ENCODE peak calls at places on chromosomes 7 and 10, in five cellular contexts. R, A, M, N and K are unnamed samples.

GRCh38 chr10:46992794-46993552 is 81.7 kb downstream of the PTPN20 start:
- DNase-seq in R (no peak), A (peak), M (no peak), N (peak), K (no peak)

GRCh38 chr7:80918406-80918805 is 445 bp downstream of the SEMA3C start:
- DNase-seq in R (no peak), A (no peak), M (no peak), N (no peak), K (no peak)

GRCh38 chr10:123517901-123518300 is 148.3 kb upstream of the GPR26 start:
- DNase-seq in R (no peak), A (no peak), M (no peak), N (no peak), K (no peak)

GRCh38 chr10:119608316-119609155 is 11.8 kb upstream of the TIAL1 start:
- DNase-seq in R (no peak), A (peak), M (no peak), N (peak), K (no peak)

GRCh38 chr7:2641406-2642393 is 9.9 kb downstream of the TTYH3 start:
- DNase-seq in R (peak), A (peak), M (no peak), N (peak), K (peak)

GRCh38 chr7:155645652-155646051 is 1.2 kb downstream of the RBM33 start:
- DNase-seq in R (no peak), A (no peak), M (no peak), N (no peak), K (no peak)

GRCh38 chr7:55423277-55423711 is 58.2 kb downstream of the LANCL2 start:
- DNase-seq in R (no peak), A (peak), M (no peak), N (no peak), K (no peak)

GRCh38 chr7:26087321-26088091 is 64.5 kb upstream of the NFE2L3 start:
- DNase-seq in R (no peak), A (no peak), M (no peak), N (no peak), K (no peak)

GRCh38 chr7:1219516-1219915 is 13.2 kb upstream of the UNCX start:
- DNase-seq in R (no peak), A (no peak), M (no peak), N (no peak), K (no peak)

GRCh38 chr7:128940494-128941322 is 3.0 kb downstream of the IRF5 start:
- DNase-seq in R (no peak), A (no peak), M (no peak), N (peak), K (no peak)

GRCh38 chr7:133039614-133040013 is 42.3 kb downstream of the CHCHD3 start:
- DNase-seq in R (no peak), A (no peak), M (no peak), N (no peak), K (no peak)

GRCh38 chr10:22990443-22990842 is 62.6 kb downstream of the ARMC3 start:
- DNase-seq in R (no peak), A (no peak), M (no peak), N (no peak), K (no peak)

GRCh38 chr7:842436-843031 is 10.3 kb downstream of the SUN1 start:
- DNase-seq in R (no peak), A (no peak), M (no peak), N (peak), K (no peak)

GRCh38 chr7:48139461-48139860 is 31.8 kb upstream of the ABCA13 start:
- DNase-seq in R (no peak), A (peak), M (no peak), N (no peak), K (no peak)

GRCh38 chr10:60426425-60426824 is 36.8 kb upstream of the ANK3 start:
- DNase-seq in R (peak), A (peak), M (no peak), N (no peak), K (peak)

GRCh38 chr10:74246495-74246894 is 95.5 kb downstream of the ADK start:
- DNase-seq in R (no peak), A (no peak), M (no peak), N (no peak), K (no peak)

GRCh38 chr10:121058082-121058481 is 206.9 kb downstream of the WDR11 start:
- DNase-seq in R (no peak), A (no peak), M (no peak), N (no peak), K (no peak)

GRCh38 chr7:46809886-46810285 is 772.0 kb downstream of the TNS3 start:
- DNase-seq in R (no peak), A (no peak), M (no peak), N (no peak), K (no peak)

GRCh38 chr10:78381072-78381471 is 347.4 kb downstream of the RPS24 start:
- DNase-seq in R (no peak), A (no peak), M (peak), N (no peak), K (no peak)

GRCh38 chr7:130896898-130897514 is 163.0 kb upstream of the KLF14 start:
- DNase-seq in R (no peak), A (peak), M (peak), N (peak), K (no peak)

GRCh38 chr7:74587435-74588126 is 69.9 kb upstream of the GTF2I start:
- DNase-seq in R (peak), A (peak), M (peak), N (peak), K (peak)

GRCh38 chr7:131581241-131582157 is 25.1 kb upstream of the PODXL start:
- DNase-seq in R (no peak), A (no peak), M (no peak), N (peak), K (no peak)

GRCh38 chr7:7569615-7570014 is 2.9 kb downstream of the MIOS start:
- DNase-seq in R (no peak), A (no peak), M (no peak), N (no peak), K (no peak)
- TF ChIP-seq CTCF in R (no peak), A (no peak), M (no peak), N (no peak), K (no peak)

GRCh38 chr10:5596611-5597341 is 69.6 kb downstream of the ASB13 start:
- DNase-seq in R (no peak), A (no peak), M (no peak), N (peak), K (no peak)

GRCh38 chr10:5601826-5602225 is 64.6 kb downstream of the ASB13 start:
- DNase-seq in R (no peak), A (no peak), M (no peak), N (no peak), K (no peak)

GRCh38 chr10:5598085-5598690 is 68.2 kb downstream of the ASB13 start:
- DNase-seq in R (no peak), A (no peak), M (no peak), N (no peak), K (no peak)

GRCh38 chr10:5600908-5601307 is 65.5 kb downstream of the ASB13 start:
- DNase-seq in R (no peak), A (no peak), M (no peak), N (peak), K (no peak)

GRCh38 chr10:5599613-5600520 is 66.5 kb downstream of the ASB13 start:
- DNase-seq in R (no peak), A (no peak), M (no peak), N (peak), K (no peak)
- H3K4me3 ChIP-seq in R (no peak), A (no peak), M (no peak), N (no peak), K (no peak)

GRCh38 chr10:102375250-102375649 is 20.3 kb upstream of the NFKB2 start:
- DNase-seq in R (no peak), A (no peak), M (no peak), N (no peak), K (no peak)
- TF ChIP-seq CTCF in R (no peak), A (peak), M (peak), N (no peak), K (peak)

DNA sequence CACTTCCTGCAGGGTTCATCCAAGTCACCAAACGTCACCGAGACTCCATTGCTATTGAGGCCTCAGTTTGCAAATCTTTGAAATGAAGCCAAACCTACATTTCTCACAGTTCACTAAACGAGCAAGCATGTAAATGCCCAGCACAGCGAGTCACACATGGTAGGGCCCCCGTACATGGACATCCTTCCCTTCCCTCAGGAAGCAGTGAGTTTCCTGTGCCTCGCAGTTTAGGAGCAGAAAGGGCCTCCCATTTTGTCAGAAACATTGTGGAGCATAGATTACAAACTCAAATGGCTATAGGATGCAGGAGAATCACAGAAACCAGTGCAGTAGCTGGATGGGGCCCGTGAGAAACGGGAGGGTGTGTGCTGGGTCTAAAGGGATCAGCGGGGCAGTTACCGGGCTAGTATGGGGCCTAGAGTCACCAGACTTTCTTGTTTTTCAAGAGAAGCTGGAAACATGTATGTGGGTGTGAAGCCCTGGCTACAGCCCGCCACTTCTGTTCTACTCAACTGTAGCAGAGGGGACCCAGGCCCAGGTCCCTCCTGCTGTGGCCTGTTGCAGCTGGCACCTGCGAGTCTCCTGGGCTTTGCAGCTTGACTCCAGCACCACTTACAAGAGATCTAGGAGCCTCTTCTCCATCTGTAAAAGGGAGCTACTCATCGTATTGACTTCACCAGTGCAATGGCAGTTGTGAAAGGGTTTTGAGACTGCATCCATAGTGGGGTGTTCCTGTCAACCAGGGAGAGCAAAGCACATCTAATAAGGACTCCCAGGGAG is 14.2 kb upstream of the SLC18A3 start:
- DNase-seq in R (no peak), A (peak), M (no peak), N (no peak), K (no peak)
- H3K4me3 ChIP-seq in R (no peak), A (no peak), M (no peak), N (no peak), K (no peak)

GRCh38 chr10:49621561-49621960 is 7.7 kb downstream of the CHAT start:
- DNase-seq in R (no peak), A (no peak), M (no peak), N (no peak), K (no peak)

GRCh38 chr10:49620286-49620810 is 6.5 kb downstream of the CHAT start:
- DNase-seq in R (no peak), A (no peak), M (no peak), N (no peak), K (no peak)

GRCh38 chr10:49620841-49621378 is 7.1 kb downstream of the CHAT start:
- DNase-seq in R (no peak), A (no peak), M (no peak), N (no peak), K (no peak)

GRCh38 chr10:49618861-49619260 is 5.0 kb downstream of the CHAT start:
- DNase-seq in R (no peak), A (no peak), M (no peak), N (no peak), K (no peak)

DNA sequence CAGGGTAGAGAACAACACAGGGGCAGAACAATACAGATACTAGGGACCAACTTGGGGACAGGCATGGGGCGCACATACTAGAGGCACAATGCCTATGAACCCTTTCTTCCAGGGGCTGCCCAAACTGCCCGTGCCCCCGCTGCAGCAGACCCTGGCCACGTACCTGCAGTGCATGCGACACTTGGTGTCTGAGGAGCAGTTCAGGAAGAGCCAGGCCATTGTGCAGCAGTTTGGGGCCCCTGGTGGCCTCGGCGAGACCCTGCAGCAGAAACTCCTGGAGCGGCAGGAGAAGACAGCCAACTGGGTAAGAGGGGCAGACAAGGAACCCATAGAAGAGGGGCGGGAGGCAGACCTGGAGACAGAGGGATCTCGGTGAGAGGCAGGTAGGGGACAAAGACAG is 5.8 kb downstream of the CHAT start:
- DNase-seq in R (no peak), A (no peak), M (peak), N (no peak), K (no peak)
- TF ChIP-seq CTCF in R (no peak), A (no peak), M (peak), N (no peak), K (no peak)

GRCh38 chr10:110708776-110709443 is 64.8 kb downstream of the RBM20 start:
- DNase-seq in R (no peak), A (no peak), M (no peak), N (no peak), K (no peak)

GRCh38 chr10:110709444-110709828 is 65.3 kb downstream of the RBM20 start:
- DNase-seq in R (no peak), A (no peak), M (no peak), N (no peak), K (no peak)

GRCh38 chr10:110704070-110704469 is 59.9 kb downstream of the RBM20 start:
- DNase-seq in R (no peak), A (no peak), M (no peak), N (no peak), K (no peak)

GRCh38 chr10:110704906-110705476 is 60.9 kb downstream of the RBM20 start:
- DNase-seq in R (no peak), A (peak), M (no peak), N (no peak), K (no peak)

DNA sequence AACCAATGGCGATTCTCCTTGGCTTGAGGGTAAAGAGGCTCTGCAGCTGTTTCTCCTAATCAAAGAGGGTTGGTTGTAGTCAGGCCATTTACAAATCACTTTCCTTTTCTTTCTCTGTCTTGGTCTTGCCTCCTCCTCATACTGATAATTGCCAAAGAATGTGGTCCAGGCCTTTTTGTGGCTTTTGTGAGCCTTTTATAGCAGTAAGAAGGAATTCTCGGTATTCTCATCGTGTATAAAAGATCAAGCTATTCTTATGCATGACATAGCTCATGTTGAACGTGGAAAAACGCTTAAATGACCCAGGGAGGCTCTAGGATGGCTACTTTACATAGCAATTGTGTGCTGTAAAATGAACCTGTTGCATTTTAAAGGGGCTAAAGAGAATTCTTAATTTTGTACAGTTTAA is 62.6 kb downstream of the RBM20 start:
- DNase-seq in R (peak), A (peak), M (no peak), N (no peak), K (peak)
- H3K4me3 ChIP-seq in R (no peak), A (no peak), M (no peak), N (no peak), K (no peak)

GRCh38 chr7:45177801-45178200 is 20.2 kb downstream of the RAMP3 start:
- DNase-seq in R (no peak), A (no peak), M (no peak), N (peak), K (no peak)

GRCh38 chr7:45179666-45180065 is 22.1 kb downstream of the RAMP3 start:
- DNase-seq in R (no peak), A (no peak), M (no peak), N (peak), K (no peak)

GRCh38 chr7:45176886-45177731 is 19.5 kb downstream of the RAMP3 start:
- DNase-seq in R (no peak), A (no peak), M (no peak), N (peak), K (no peak)

GRCh38 chr7:45180084-45180986 is 22.7 kb downstream of the RAMP3 start:
- DNase-seq in R (no peak), A (no peak), M (no peak), N (peak), K (no peak)

DNA sequence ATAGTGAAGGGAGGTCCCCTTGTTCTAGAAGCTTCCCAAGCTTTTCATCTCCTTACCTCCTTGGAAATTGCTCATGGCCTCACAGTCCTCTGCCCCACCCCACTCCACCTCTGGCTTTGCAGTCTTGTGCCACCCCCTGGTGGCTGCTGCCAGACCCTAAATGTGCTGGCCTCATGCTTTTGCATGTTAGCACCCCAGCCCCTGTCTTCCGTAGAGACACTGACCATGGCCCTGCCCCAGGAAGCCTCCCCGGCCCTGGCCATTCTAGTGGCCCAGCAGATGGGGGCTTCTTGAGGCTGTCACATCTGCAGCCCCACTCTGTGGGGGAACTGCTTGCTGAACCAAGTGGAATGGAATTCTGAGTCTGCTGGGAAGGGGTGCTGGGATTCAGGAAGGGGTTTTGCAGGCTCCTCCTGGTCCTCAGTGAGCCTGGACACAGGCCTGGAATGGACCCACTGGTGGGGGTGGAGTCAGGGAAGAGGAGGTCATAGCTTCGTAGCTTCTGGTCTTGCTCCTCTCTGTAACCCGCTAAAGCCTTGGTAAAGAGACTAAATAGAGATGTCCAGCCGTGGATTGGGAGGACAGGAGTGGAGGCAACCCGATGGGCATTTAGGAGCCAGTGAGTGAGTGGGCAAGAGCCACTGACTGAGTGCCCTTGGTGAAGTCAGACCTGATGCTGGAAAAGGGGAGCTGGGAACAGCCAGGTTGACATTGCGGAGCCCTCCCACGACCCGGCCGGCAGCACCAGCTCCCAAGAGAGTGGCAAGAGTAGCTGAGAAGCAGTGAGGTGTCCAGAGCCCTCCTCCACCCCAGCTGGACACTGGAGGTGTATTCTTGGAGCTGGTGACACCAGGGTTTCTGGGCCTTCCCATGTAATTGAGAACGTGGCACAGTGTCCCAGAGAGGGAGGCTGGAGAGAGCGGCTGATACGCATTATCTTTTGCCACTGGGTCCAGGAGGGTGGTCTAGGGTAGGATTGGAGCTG is 20.9 kb downstream of the RAMP3 start:
- DNase-seq in R (no peak), A (no peak), M (peak), N (peak), K (no peak)
- TF ChIP-seq CTCF in R (peak), A (no peak), M (peak), N (no peak), K (no peak)